ENCODE peak calls at places on chromosomes 3 and 15, in nine cellular contexts. Y is mesendoderm, A is iPS DF 6.9, P is stomach, S is transverse colon, L is pancreas, F is right cardiac atrium, G is psoas muscle, C is endodermal cell. N is an unnamed sample.

GRCh38 chr15:51864408-51865056 is 35.1 kb downstream of the TMOD3 start:
- DNase-seq in Y (no peak), A (no peak), P (no peak), S (no peak), L (no peak), F (no peak), G (no peak), C (no peak), N (no peak)

GRCh38 chr3:59052803-59053411 is 3.1 kb upstream of the CFAP20DC start:
- DNase-seq in Y (peak; percentile 63), A (no peak), P (no peak), S (no peak), L (no peak), F (no peak), G (no peak), C (peak; percentile 61), N (no peak)

GRCh38 chr15:40338921-40339620 is 1.7 kb downstream of the CCDC9B start:
- DNase-seq in Y (peak; percentile 73), A (no peak), P (no peak), S (peak; percentile 35), L (peak; percentile 79), F (peak; percentile 47), G (peak; percentile 82), C (no peak), N (no peak)

GRCh38 chr3:134072881-134073582 is 43.3 kb upstream of the SLCO2A1 start:
- DNase-seq in Y (no peak), A (no peak), P (no peak), S (no peak), L (no peak), F (no peak), G (no peak), C (peak; percentile 12), N (no peak)

GRCh38 chr3:127735767-127736693 is 63.3 kb downstream of the ABTB1 start:
- DNase-seq in Y (no peak), A (no peak), P (no peak), S (peak; percentile 41), L (no peak), F (no peak), G (no peak), C (no peak), N (no peak)

GRCh38 chr15:45126535-45127158 is 3.0 kb downstream of the DUOXA1 start:
- DNase-seq in Y (no peak), A (no peak), P (peak; percentile 60), S (no peak), L (no peak), F (no peak), G (no peak), C (peak; percentile 62), N (no peak)

GRCh38 chr3:190385835-190386688 is 1.9 kb upstream of the CLDN16 start:
- DNase-seq in Y (no peak), A (no peak), P (no peak), S (no peak), L (no peak), F (no peak), G (no peak), C (no peak), N (no peak)

GRCh38 chr3:117019082-117019713 is 309.6 kb downstream of the TUSC7 start:
- DNase-seq in Y (peak; percentile 81), A (peak; percentile 47), P (peak; percentile 64), S (peak; percentile 56), L (peak; percentile 61), F (peak; percentile 39), G (no peak), C (peak; percentile 88), N (peak; percentile 52)

GRCh38 chr3:57755368-57756021 is 614 bp upstream of the SLMAP start:
- DNase-seq in Y (peak; percentile 87), A (no peak), P (peak; percentile 55), S (peak; percentile 60), L (no peak), F (peak; percentile 35), G (no peak), C (no peak), N (no peak)

GRCh38 chr3:134345202-134345601 is 29.0 kb downstream of the AMOTL2 start:
- DNase-seq in Y (no peak), A (no peak), P (no peak), S (no peak), L (no peak), F (no peak), G (peak; percentile 18), C (no peak), N (no peak)

GRCh38 chr3:183306798-183307671 is 54.0 kb downstream of the B3GNT5 start:
- DNase-seq in Y (peak; percentile 85), A (no peak), P (peak; percentile 94), S (peak; percentile 91), L (peak; percentile 83), F (peak; percentile 67), G (peak; percentile 87), C (no peak), N (peak; percentile 68)

GRCh38 chr15:94229591-94230365 is 1.6 kb upstream of the MCTP2 start:
- DNase-seq in Y (no peak), A (no peak), P (no peak), S (no peak), L (no peak), F (no peak), G (no peak), C (no peak), N (no peak)

GRCh38 chr15:38545179-38545578 is 19.4 kb downstream of the RASGRP1 start:
- DNase-seq in Y (no peak), A (no peak), P (no peak), S (no peak), L (no peak), F (no peak), G (no peak), C (no peak), N (no peak)

GRCh38 chr15:32979710-32980109 is 214.8 kb downstream of the FMN1 start:
- DNase-seq in Y (no peak), A (no peak), P (no peak), S (no peak), L (no peak), F (no peak), G (no peak), C (no peak), N (no peak)

GRCh38 chr3:178512627-178513026 is 23.6 kb upstream of the KCNMB2 start:
- DNase-seq in Y (no peak), A (no peak), P (no peak), S (no peak), L (no peak), F (no peak), G (no peak), C (no peak), N (no peak)

GRCh38 chr3:151795276-151795675 is 18.6 kb upstream of the AADAC start:
- DNase-seq in Y (no peak), A (no peak), P (no peak), S (no peak), L (no peak), F (no peak), G (no peak), C (no peak), N (no peak)

GRCh38 chr3:122258757-122259371 is 66.2 kb upstream of the CSTA start:
- DNase-seq in Y (peak; percentile 82), A (peak; percentile 35), P (peak; percentile 67), S (peak; percentile 71), L (peak; percentile 78), F (peak; percentile 66), G (peak; percentile 71), C (peak; percentile 86), N (peak; percentile 75)

DNA sequence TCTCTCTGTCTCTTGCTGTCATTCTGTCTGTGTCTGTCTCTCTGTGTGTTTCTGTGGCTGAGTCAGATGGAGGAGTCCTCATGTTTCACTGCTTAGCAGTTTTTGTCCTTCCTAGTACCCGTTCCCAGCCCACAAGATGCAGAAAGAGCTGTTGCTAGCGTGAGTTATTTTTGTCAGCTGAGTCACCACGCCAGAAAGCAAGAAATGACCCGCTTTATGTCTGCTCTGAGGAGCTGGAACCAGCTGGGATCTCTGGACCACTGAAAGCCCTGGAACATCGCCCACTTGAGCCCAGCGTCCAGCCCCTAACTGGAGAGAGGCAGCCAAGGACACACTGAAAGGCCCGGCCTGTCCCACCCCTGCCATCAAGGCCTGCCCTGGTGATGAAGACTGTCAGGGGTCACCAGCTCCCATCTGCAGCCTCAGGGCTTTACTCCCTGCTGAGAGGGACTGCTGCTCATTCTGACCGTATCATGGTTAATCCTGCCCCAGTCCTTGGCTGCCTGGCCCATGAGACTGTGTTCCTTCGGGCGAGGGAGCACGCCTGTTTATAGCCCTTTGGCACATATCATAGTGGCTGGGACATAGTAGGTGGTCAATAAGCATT is 101.7 kb upstream of the TPM1 start:
- DNase-seq in Y (peak; percentile 10), A (no peak), P (peak; percentile 34), S (peak; percentile 51), L (peak; percentile 28), F (peak; percentile 85), G (peak; percentile 87), C (no peak), N (no peak)
- H3K4me3 ChIP-seq in Y (no peak overlapping the region), A (no peak overlapping the region), P (no peak overlapping the region), S (no peak overlapping the region), L (no peak overlapping the region), F (no peak overlapping the region), G (no peak overlapping the region), C (no peak overlapping the region), N (no peak overlapping the region)

GRCh38 chr3:43024183-43024865 is 45.2 kb downstream of the GASK1A start:
- DNase-seq in Y (peak; percentile 33), A (no peak), P (no peak), S (no peak), L (no peak), F (no peak), G (no peak), C (peak; percentile 40), N (no peak)
- H3K4me1 ChIP-seq in Y (peaks cover 2% of the 10 kb centered on the region), A (peaks cover 2% of the 10 kb centered on the region), P (peaks cover 25% of the 10 kb centered on the region), S (peaks cover 2% of the 10 kb centered on the region), L (no peaks in the 10 kb centered on the region), F (no peaks in the 10 kb centered on the region), G (no peaks in the 10 kb centered on the region), C (peaks cover 7% of the 10 kb centered on the region), N (no peaks in the 10 kb centered on the region)

GRCh38 chr15:20340931-20341661 is 200.5 kb downstream of the GOLGA6L6 start:
- DNase-seq in Y (no peak), A (no peak), P (peak; percentile 67), S (peak; percentile 41), L (peak; percentile 50), F (peak; percentile 70), G (peak; percentile 89), C (peak; percentile 86), N (peak; percentile 78)
- H3K4me3 ChIP-seq in Y (no peak overlapping the region), A (no peak overlapping the region), P (no peak overlapping the region), S (no peak overlapping the region), L (no peak overlapping the region), F (no peak overlapping the region), G (no peak overlapping the region), C (peak overlapping the region; percentile 2), N (no peak overlapping the region)

GRCh38 chr15:85579957-85580694 is 199.7 kb downstream of the AKAP13 start:
- DNase-seq in Y (peak; percentile 10), A (no peak), P (peak; percentile 60), S (peak; percentile 64), L (peak; percentile 76), F (peak; percentile 49), G (no peak), C (no peak), N (peak; percentile 84)

GRCh38 chr15:85582719-85583089 is 202.3 kb downstream of the AKAP13 start:
- DNase-seq in Y (no peak), A (no peak), P (peak; percentile 53), S (peak; percentile 75), L (peak; percentile 60), F (peak; percentile 68), G (peak; percentile 73), C (no peak), N (peak; percentile 71)

GRCh38 chr15:85580914-85581313 is 200.5 kb downstream of the AKAP13 start:
- DNase-seq in Y (no peak), A (no peak), P (peak; percentile 83), S (peak; percentile 67), L (peak; percentile 43), F (peak; percentile 33), G (no peak), C (no peak), N (peak; percentile 44)

GRCh38 chr15:85582076-85582718 is 201.8 kb downstream of the AKAP13 start:
- DNase-seq in Y (no peak), A (no peak), P (peak; percentile 37), S (peak; percentile 57), L (peak; percentile 54), F (peak; percentile 43), G (no peak), C (no peak), N (no peak)

GRCh38 chr15:85581495-85581894 is 201.1 kb downstream of the AKAP13 start:
- DNase-seq in Y (no peak), A (no peak), P (peak; percentile 58), S (peak; percentile 64), L (peak; percentile 52), F (peak; percentile 65), G (peak; percentile 83), C (no peak), N (peak; percentile 48)
- H3K4me1 ChIP-seq in Y (no peaks in the 10 kb centered on the region), A (no peaks in the 10 kb centered on the region), P (no peaks in the 10 kb centered on the region), S (peaks cover 26% of the 10 kb centered on the region), L (peaks cover 32% of the 10 kb centered on the region), F (peaks cover 32% of the 10 kb centered on the region), G (peaks cover 70% of the 10 kb centered on the region), C (peaks cover 27% of the 10 kb centered on the region), N (peaks cover 61% of the 10 kb centered on the region)